ENCODE peak calls at places on chromosome 18, in four cellular contexts. K is HepG2, N is PC-3, F is fibroblast of lung. J is an unnamed sample.

GRCh38 chr18:39945076-39945475 is 2010.0 kb upstream of the PIK3C3 start:
- DNase-seq in K (no peak), N (peak; percentile 8), F (no peak), J (no peak)

GRCh38 chr18:62767321-62767720 is 52.0 kb downstream of the PHLPP1 start:
- DNase-seq in N (peak; percentile 23), F (peak; percentile 53), K (no peak), J (no peak)

GRCh38 chr18:44594779-44595467 is 85.8 kb upstream of the SETBP1 start:
- DNase-seq in F (peak; percentile 84), N (peak; percentile 71), K (no peak), J (no peak)

GRCh38 chr18:48711651-48712486 is 173.0 kb downstream of the CTIF start:
- DNase-seq in F (peak; percentile 63), N (peak; percentile 36), K (peak; percentile 13), J (no peak)

GRCh38 chr18:62944454-62944853 is 229.1 kb downstream of the PHLPP1 start:
- DNase-seq in F (peak; percentile 20), K (no peak), N (no peak), J (no peak)

GRCh38 chr18:55141318-55141717 is 182.1 kb upstream of the CCDC68 start:
- DNase-seq in N (no peak), F (no peak), K (no peak), J (no peak)

GRCh38 chr18:33097126-33097525 is 324.3 kb upstream of the KLHL14 start:
- DNase-seq in F (peak; percentile 7), K (no peak), N (no peak), J (no peak)

GRCh38 chr18:48326901-48327675 is 82.1 kb downstream of the ZBTB7C start:
- DNase-seq in K (no peak), N (peak; percentile 5), F (peak; percentile 46), J (no peak)

GRCh38 chr18:50706199-50706598 is 113.6 kb downstream of the MRO start:
- DNase-seq in K (no peak), N (no peak), F (no peak), J (no peak)

GRCh38 chr18:37501136-37501535 is 64.5 kb downstream of the CELF4 start:
- DNase-seq in F (no peak), N (no peak), K (no peak), J (no peak)

GRCh38 chr18:49664086-49664890 is 102.4 kb downstream of the LIPG start:
- DNase-seq in F (no peak), K (no peak), N (no peak), J (no peak)

GRCh38 chr18:45197526-45197970 is 417.7 kb upstream of the SLC14A2 start:
- DNase-seq in K (no peak), F (no peak), N (peak; percentile 72), J (no peak)

GRCh38 chr18:33567705-33568104 is 10.3 kb upstream of the ASXL3 start:
- DNase-seq in N (no peak), F (no peak), K (no peak), J (no peak)

GRCh38 chr18:36769611-36770314 is 59.0 kb downstream of the TPGS2 start:
- DNase-seq in F (no peak), N (no peak), K (peak; percentile 10), J (no peak)

GRCh38 chr18:14944838-14945237 is 196.9 kb downstream of the ANKRD30B start:
- DNase-seq in K (no peak), F (no peak), N (no peak), J (no peak)

GRCh38 chr18:25132786-25133496 is 219.0 kb downstream of the ZNF521 start:
- DNase-seq in N (no peak), F (no peak), K (no peak), J (no peak)

GRCh38 chr18:22169889-22170420 is 566 bp downstream of the GATA6 start:
- DNase-seq in F (peak; percentile 67), K (peak; percentile 7), N (peak; percentile 30), J (no peak)

GRCh38 chr18:47969851-47970250 is 39.4 kb upstream of the SMAD2 start:
- DNase-seq in F (no peak), N (no peak), K (no peak), J (no peak)

GRCh38 chr18:42792731-42793130 is 322.8 kb downstream of the RIT2 start:
- DNase-seq in F (no peak), K (no peak), N (no peak), J (no peak)

GRCh38 chr18:13361422-13361821 is 142.9 kb downstream of the LDLRAD4 start:
- DNase-seq in K (no peak), N (no peak), F (no peak), J (no peak)

GRCh38 chr18:59352250-59352855 is 6.7 kb downstream of the LMAN1 start:
- DNase-seq in N (no peak), K (no peak), F (no peak), J (no peak)

GRCh38 chr18:61203151-61203550 is 130.1 kb upstream of the CDH20 start:
- DNase-seq in F (no peak), N (no peak), K (no peak), J (no peak)

GRCh38 chr18:45916302-45916701 is 50.8 kb downstream of the EPG5 start:
- DNase-seq in N (no peak), K (peak; percentile 4), F (no peak), J (no peak)

GRCh38 chr18:12377556-12378553 is 828 bp upstream of the AFG3L2 start:
- DNase-seq in N (no peak), K (no peak), F (peak; percentile 17), J (peak; percentile 94)

GRCh38 chr18:77822552-77823138 is 573.0 kb downstream of the GALR1 start:
- DNase-seq in N (no peak), F (no peak), K (no peak), J (no peak)

GRCh38 chr18:13551305-13551603 is 175.1 kb downstream of the FAM210A start:
- DNase-seq in N (no peak), K (no peak), F (no peak), J (no peak)

GRCh38 chr18:24413148-24413547 is 13.3 kb upstream of the IMPACT start:
- DNase-seq in N (peak; percentile 25), F (peak; percentile 19), K (no peak), J (no peak)

GRCh38 chr18:44259610-44260009 is 421.1 kb upstream of the SETBP1 start:
- DNase-seq in K (no peak), F (no peak), N (no peak), J (no peak)

GRCh38 chr18:77865853-77866252 is 616.2 kb downstream of the GALR1 start:
- DNase-seq in N (no peak), K (no peak), F (no peak), J (no peak)

GRCh38 chr18:77061946-77062517 is 70.6 kb downstream of the MBP start:
- DNase-seq in N (no peak), F (no peak), K (no peak), J (no peak)

GRCh38 chr18:29749699-29750098 is 1292.8 kb downstream of the DSC3 start:
- DNase-seq in F (no peak), N (peak; percentile 32), K (no peak), J (no peak)

GRCh38 chr18:27599202-27599829 is 414.2 kb upstream of the CHST9 start:
- DNase-seq in F (peak; percentile 34), K (peak; percentile 40), N (peak; percentile 68), J (no peak)

GRCh38 chr18:29078272-29078671 is 901.3 kb upstream of the CDH2 start:
- DNase-seq in N (no peak), K (no peak), F (no peak), J (no peak)

GRCh38 chr18:22277758-22278157 is 108.4 kb downstream of the GATA6 start:
- DNase-seq in K (no peak), N (no peak), F (no peak), J (no peak)

GRCh38 chr18:50726960-50727589 is 92.7 kb downstream of the MRO start:
- DNase-seq in K (no peak), N (no peak), F (no peak), J (no peak)

DNA sequence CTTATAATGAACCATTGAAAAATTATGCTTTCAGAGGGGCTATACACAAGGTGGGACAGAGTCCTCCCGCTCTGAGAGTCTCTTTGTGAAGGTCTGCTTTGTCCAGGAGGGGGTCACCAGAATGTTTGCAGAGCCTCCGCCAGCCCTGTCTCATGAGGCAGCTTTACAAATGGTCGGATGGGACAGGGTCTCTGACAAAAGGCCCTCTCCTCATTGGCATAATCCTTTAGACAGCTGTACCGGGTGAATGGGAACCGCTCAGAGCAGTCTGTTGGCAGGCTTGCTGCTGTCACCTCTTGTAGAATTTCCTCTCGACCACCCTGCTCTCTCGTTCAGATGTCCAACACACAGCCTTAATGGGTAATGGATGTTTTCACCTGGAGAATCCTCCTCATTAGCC is 40.2 kb upstream of the TGIF1 start:
- DNase-seq in K (no peak), N (no peak), F (no peak), J (no peak)
- H3K4me3 ChIP-seq in K (no peak overlapping the region), N (no peak overlapping the region), F (no peak overlapping the region), J (no peak overlapping the region)

DNA sequence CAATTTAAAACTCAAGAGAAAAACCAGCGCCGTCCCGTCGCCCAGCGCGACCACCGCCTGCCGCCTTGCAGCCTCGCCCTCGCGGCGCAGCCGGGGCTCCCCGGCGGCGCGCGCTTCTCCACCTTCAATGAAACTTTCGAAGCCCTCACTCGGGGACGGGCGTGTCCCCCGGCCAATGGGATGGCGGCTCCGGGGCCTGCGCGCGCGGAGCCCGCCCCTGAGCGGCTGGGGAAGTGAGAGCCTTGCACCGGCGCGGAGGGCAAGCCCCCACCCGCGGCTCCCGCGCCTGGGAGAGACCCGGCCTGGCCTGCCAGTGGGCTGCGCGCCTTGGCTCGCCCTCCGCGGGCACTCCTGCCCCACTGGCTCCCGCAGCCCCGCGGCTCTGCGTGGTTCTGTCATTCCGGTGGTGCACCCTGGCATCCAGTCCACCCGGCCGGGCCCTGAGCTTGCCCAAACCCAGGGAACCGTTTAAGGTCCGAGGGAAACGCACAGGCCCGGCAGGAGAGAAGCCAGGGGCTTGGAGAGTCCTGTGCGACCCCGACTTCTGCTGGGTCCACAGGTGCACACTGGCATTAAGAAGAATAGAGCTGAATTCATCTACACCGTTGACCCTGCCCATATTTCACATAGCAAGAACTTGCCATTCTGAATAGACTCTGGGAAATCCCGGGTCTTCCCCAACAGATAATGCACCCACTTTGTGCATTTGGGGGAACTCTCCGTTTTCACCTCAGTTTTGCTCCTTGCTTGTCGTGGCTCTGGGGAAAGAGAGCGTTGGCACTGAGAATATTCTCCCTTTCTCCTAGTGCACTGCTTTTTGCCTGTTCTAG is at the start of gene PIEZO2:
- DNase-seq in K (peak; percentile 68), N (no peak), F (peak; percentile 66), J (no peak)
- TF ChIP-seq EZH2 in K (no peak), N (no peak), F (no peak), J (no peak)

GRCh38 chr18:69999671-70000070 is 52.0 kb upstream of the CD226 start:
- DNase-seq in F (no peak), N (no peak), K (no peak), J (no peak)

GRCh38 chr18:69996417-69996816 is 48.7 kb upstream of the CD226 start:
- DNase-seq in K (no peak), F (no peak), N (no peak), J (no peak)

GRCh38 chr18:69998523-69998987 is 50.9 kb upstream of the CD226 start:
- DNase-seq in K (no peak), N (no peak), F (no peak), J (no peak)

GRCh38 chr18:69995774-69996173 is 48.1 kb upstream of the CD226 start:
- DNase-seq in K (no peak), F (no peak), N (no peak), J (no peak)

GRCh38 chr18:69996951-69997798 is 49.5 kb upstream of the CD226 start:
- DNase-seq in F (no peak), N (peak; percentile 8), K (peak; percentile 45), J (no peak)
- H2AFZ ChIP-seq in F (no peak overlapping the region), N (no peak overlapping the region), K (no peak overlapping the region), J (no peak overlapping the region)

DNA sequence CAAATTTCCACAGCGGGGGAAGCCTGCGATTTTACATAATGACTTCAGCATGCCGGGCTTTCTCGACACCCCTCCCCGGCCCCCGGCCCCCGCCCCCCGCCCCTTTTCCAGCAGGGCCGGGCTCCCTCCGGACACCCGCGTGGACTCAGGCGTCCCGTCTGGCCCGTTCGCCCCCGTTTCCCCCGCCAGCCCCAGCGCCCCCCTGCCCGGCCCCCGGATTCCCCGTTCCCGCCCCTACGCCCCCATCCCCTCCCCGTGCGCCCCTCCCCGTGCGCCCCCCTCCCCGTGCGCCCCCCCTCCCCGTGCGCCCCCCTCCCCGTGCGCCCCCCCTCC is 456 bp upstream of the NFATC1 start:
- DNase-seq in K (no peak), F (no peak), N (no peak), J (no peak)
- H3K4me3 ChIP-seq in K (no peak overlapping the region), F (no peak overlapping the region), N (peak overlapping the region; percentile 70), J (no peak overlapping the region)

J was measured in keratinocyte.